ENCODE peak calls at places on chromosomes 4 and X, in four cellular contexts. Y is left ventricle myocardium inferior, E is brain microvascular endothelial cell, A is uterus. O is an unnamed sample.

GRCh38 chr4:8938623-8939022 is 67.0 kb upstream of the HMX1 start:
- DNase-seq in E (no peak), A (no peak), Y (no peak), O (no peak)

GRCh38 chrX:24231169-24231568 is 81.6 kb downstream of the ZFX start:
- DNase-seq in Y (no peak), E (peak), A (no peak), O (peak)

GRCh38 chrX:110394653-110395052 is 36.0 kb downstream of the RTL9 start:
- DNase-seq in A (no peak), Y (no peak), E (peak), O (no peak)

GRCh38 chr4:14028862-14029261 is 401.3 kb upstream of the BOD1L1 start:
- DNase-seq in E (no peak), Y (peak), A (no peak), O (no peak)

GRCh38 chr4:112099701-112100289 is 45.5 kb upstream of the FAM241A start:
- DNase-seq in E (no peak), Y (no peak), A (no peak), O (peak)

GRCh38 chrX:17521871-17522693 is 147.1 kb downstream of the NHS start:
- DNase-seq in E (peak), A (peak), Y (peak), O (no peak)

GRCh38 chrX:154373340-154374306 is 811 bp downstream of the FLNA start:
- DNase-seq in E (peak), A (peak), Y (peak), O (peak)

GRCh38 chrX:130118941-130119640 is 8.8 kb upstream of the ELF4 start:
- DNase-seq in E (no peak), A (peak), Y (no peak), O (no peak)

GRCh38 chrX:138128025-138128671 is 562.2 kb downstream of the ZIC3 start:
- DNase-seq in E (peak), Y (no peak), A (no peak), O (peak)

GRCh38 chrX:10648608-10649007 is 28.2 kb upstream of the MID1 start:
- DNase-seq in Y (no peak), A (no peak), E (peak), O (peak)

GRCh38 chr4:112371361-112371760 is 74.2 kb downstream of the ALPK1 start:
- DNase-seq in E (no peak), A (no peak), Y (no peak), O (no peak)

DNA sequence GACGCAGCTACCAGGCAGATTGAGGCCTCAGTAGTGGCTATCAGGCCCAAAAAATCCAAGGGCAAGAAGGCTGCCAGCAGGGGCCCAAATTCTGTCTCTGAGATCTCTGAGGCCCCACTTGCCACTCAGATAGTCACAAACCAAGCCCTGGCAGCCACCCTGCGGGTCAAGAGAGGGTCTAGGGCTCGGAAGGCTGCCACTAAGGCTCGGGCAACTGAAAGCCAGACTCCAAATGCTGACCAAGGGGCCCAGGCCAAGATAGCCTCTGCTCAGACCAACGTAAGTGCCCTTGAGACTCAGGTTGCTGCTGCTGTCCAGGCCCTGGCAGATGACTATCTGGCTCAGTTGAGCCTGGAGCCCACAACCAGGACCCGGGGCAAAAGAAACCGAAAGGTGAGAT is 2.8 kb downstream of the TRO start:
- DNase-seq in Y (no peak), E (no peak), A (no peak), O (no peak)
- H3K4me3 ChIP-seq in Y (no peak), E (no peak), A (no peak), O (no peak)

GRCh38 chr4:138243369-138243768 is 1.2 kb upstream of the SLC7A11 start:
- DNase-seq in Y (no peak), E (no peak), A (no peak), O (no peak)
- H3K27ac ChIP-seq in Y (no peak), E (peak), A (no peak), O (peak)

DNA sequence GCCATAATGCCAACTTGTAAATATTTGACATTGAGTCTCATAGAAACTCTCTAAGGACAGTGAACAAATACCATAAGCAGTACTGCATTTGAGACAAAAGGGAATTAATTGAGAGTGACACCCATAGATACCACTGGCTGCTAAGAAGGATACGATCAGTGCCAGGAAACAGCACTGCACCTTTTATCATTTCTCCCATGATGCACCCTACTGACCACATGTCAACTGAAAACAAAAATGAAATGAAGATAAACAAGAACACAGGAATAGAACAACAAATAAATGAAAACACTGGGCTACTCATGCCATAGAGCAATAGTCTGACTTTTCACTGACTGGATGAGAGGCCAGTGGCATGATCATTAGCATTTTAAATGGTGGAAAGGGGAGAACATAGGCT is 270.8 kb downstream of the MAPK10 start:
- DNase-seq in E (no peak), Y (no peak), A (no peak), O (no peak)
- H3K4me3 ChIP-seq in E (no peak), Y (no peak), A (no peak), O (no peak)

GRCh38 chrX:67563469-67564448 is 19.9 kb downstream of the AR start:
- DNase-seq in Y (peak), E (peak), A (peak), O (no peak)
- H3K27ac ChIP-seq in Y (peak), E (peak), A (peak), O (no peak)

GRCh38 chr4:24840826-24841587 is 45.6 kb downstream of the SOD3 start:
- DNase-seq in Y (no peak), A (no peak), E (no peak), O (no peak)

GRCh38 chr4:24837781-24838180 is 42.4 kb downstream of the SOD3 start:
- DNase-seq in E (no peak), Y (no peak), A (no peak), O (no peak)

GRCh38 chr4:24837296-24837695 is 41.9 kb downstream of the SOD3 start:
- DNase-seq in A (no peak), Y (no peak), E (no peak), O (no peak)

GRCh38 chr4:24840362-24840761 is 45.0 kb downstream of the SOD3 start:
- DNase-seq in E (no peak), A (no peak), Y (no peak), O (no peak)

GRCh38 chr4:24836843-24837242 is 41.5 kb downstream of the SOD3 start:
- DNase-seq in A (no peak), E (no peak), Y (no peak), O (no peak)
- H3K4me3 ChIP-seq in A (no peak), E (no peak), Y (no peak), O (no peak)

GRCh38 chr4:27218013-27218412 is 357.4 kb downstream of the STIM2 start:
- DNase-seq in E (no peak), A (no peak), Y (no peak), O (no peak)
- H3K27ac ChIP-seq in E (no peak), A (no peak), Y (no peak), O (no peak)

GRCh38 chr4:139886798-139887197 is 221.2 kb downstream of the MGST2 start:
- DNase-seq in A (no peak), Y (no peak), E (no peak), O (no peak)
- H3K4me3 ChIP-seq in A (peak), Y (peak), E (peak), O (no peak)